ENCODE peak calls at places on chromosome 10, in seven cellular contexts. U, L, O, J, G, R and N are unnamed samples.

GRCh38 chr10:73998623-73999622 is 1.0 kb downstream of the VCL start:
- DNase-seq in U (peak; percentile 72), L (peak; percentile 84), R (peak; percentile 47), O (peak; percentile 88), J (peak; percentile 80), G (peak; percentile 91), N (peak; percentile 72)

GRCh38 chr10:93790454-93790853 is 32.7 kb downstream of the LGI1 start:
- DNase-seq in G (no peak), U (no peak), R (no peak), L (no peak), J (peak; percentile 73), O (no peak), N (peak; percentile 42)

GRCh38 chr10:95728535-95728934 is 27.4 kb upstream of the ENTPD1 start:
- DNase-seq in L (peak; percentile 54), R (no peak), J (peak; percentile 50), G (no peak), U (no peak), O (no peak), N (no peak)

GRCh38 chr10:35913628-35914027 is 271.5 kb upstream of the FZD8 start:
- DNase-seq in L (peak; percentile 53), O (no peak), J (peak; percentile 34), G (peak; percentile 78), R (no peak), U (no peak), N (no peak)

GRCh38 chr10:130352291-130352645 is 216.1 kb downstream of the GLRX3 start:
- DNase-seq in O (peak; percentile 46), G (no peak), L (no peak), U (no peak), J (no peak), R (no peak), N (no peak)

GRCh38 chr10:88979153-88979562 is 11.4 kb upstream of the FAS start:
- DNase-seq in R (no peak), L (no peak), U (no peak), J (peak; percentile 83), G (peak; percentile 98), O (peak; percentile 85), N (peak; percentile 68)

GRCh38 chr10:132102717-132103110 is 37.0 kb downstream of the JAKMIP3 start:
- DNase-seq in U (no peak), J (no peak), L (no peak), R (no peak), G (no peak), O (peak; percentile 58), N (no peak)

GRCh38 chr10:131943021-131943814 is 38.5 kb downstream of the BNIP3 start:
- DNase-seq in G (no peak), L (no peak), O (peak; percentile 36), U (peak; percentile 84), J (no peak), R (no peak), N (peak; percentile 29)

GRCh38 chr10:29846881-29847280 is 212.1 kb upstream of the SVIL start:
- DNase-seq in G (no peak), J (no peak), U (no peak), L (no peak), O (no peak), R (no peak), N (no peak)

GRCh38 chr10:121167534-121168243 is 316.5 kb downstream of the WDR11 start:
- DNase-seq in G (peak; percentile 20), O (no peak), U (no peak), R (no peak), J (no peak), L (no peak), N (no peak)

GRCh38 chr10:64036306-64036930 is 515.2 kb downstream of the REEP3 start:
- DNase-seq in L (no peak), R (no peak), U (no peak), O (no peak), G (no peak), J (peak; percentile 39), N (no peak)

GRCh38 chr10:12807096-12807755 is 194.3 kb downstream of the CCDC3 start:
- DNase-seq in R (no peak), L (no peak), G (no peak), U (no peak), J (no peak), O (no peak), N (no peak)

GRCh38 chr10:17671307-17671706 is 27.4 kb downstream of the STAM start:
- DNase-seq in L (no peak), G (peak; percentile 47), J (no peak), O (no peak), R (no peak), U (no peak), N (no peak)

GRCh38 chr10:88705951-88706350 is at the start of gene LIPK:
- DNase-seq in O (no peak), G (no peak), R (no peak), U (no peak), L (no peak), J (no peak), N (no peak)

GRCh38 chr10:3527144-3527543 is 257.9 kb downstream of the KLF6 start:
- DNase-seq in J (no peak), R (no peak), L (no peak), O (no peak), U (no peak), G (peak; percentile 85), N (no peak)

GRCh38 chr10:3528271-3528670 is 256.7 kb downstream of the KLF6 start:
- DNase-seq in J (no peak), O (no peak), R (no peak), L (no peak), U (no peak), G (no peak), N (no peak)

GRCh38 chr10:3529691-3530090 is 255.3 kb downstream of the KLF6 start:
- DNase-seq in L (no peak), R (no peak), U (no peak), O (no peak), J (no peak), G (no peak), N (no peak)

GRCh38 chr10:3527869-3528268 is 257.1 kb downstream of the KLF6 start:
- DNase-seq in R (no peak), J (peak; percentile 44), G (no peak), L (no peak), U (no peak), O (no peak), N (no peak)

DNA sequence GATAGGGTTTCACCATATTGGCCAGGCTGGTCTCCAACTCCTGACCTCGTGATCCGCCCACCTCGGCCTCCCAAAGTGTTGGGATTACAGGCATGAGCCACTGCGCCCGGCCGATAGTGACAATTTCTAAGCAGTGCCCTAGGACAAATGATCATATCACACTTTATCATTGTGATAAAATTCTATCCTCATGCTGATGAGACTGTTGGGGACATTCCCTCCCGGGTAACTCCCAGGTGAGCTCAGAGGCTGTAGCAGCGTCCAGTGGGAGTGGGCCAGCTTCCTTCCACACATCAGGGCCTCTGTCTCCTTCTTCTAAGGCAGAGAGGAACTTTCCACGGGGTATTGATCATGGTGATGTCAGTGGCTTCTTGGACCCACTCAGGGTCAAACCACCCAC is 256.2 kb downstream of the KLF6 start:
- DNase-seq in U (no peak), G (no peak), R (no peak), L (no peak), J (no peak), O (no peak), N (no peak)
- H3K4me1 ChIP-seq in U (no peaks in the 10 kb centered on the region), G (peaks cover 16% of the 10 kb centered on the region), R (peaks cover 39% of the 10 kb centered on the region), L (peaks cover 7% of the 10 kb centered on the region), J (peaks cover 49% of the 10 kb centered on the region), O (no peaks in the 10 kb centered on the region), N (no peaks in the 10 kb centered on the region)

GRCh38 chr10:112375721-112376577 is 2.0 kb downstream of the ACSL5 start:
- DNase-seq in G (peak; percentile 18), L (peak; percentile 45), J (peak; percentile 30), O (no peak), R (peak; percentile 65), U (no peak), N (no peak)

GRCh38 chr10:112374724-112375541 is 1.0 kb downstream of the ACSL5 start:
- DNase-seq in R (no peak), U (no peak), L (no peak), G (no peak), O (no peak), J (no peak), N (peak; percentile 22)

GRCh38 chr10:112379635-112380296 is 5.8 kb downstream of the ACSL5 start:
- DNase-seq in J (no peak), G (peak; percentile 25), U (no peak), L (peak; percentile 36), R (no peak), O (no peak), N (no peak)

GRCh38 chr10:112373912-112374338 is at the start of gene ACSL5:
- DNase-seq in G (no peak), R (no peak), U (no peak), L (no peak), O (no peak), J (no peak), N (no peak)

DNA sequence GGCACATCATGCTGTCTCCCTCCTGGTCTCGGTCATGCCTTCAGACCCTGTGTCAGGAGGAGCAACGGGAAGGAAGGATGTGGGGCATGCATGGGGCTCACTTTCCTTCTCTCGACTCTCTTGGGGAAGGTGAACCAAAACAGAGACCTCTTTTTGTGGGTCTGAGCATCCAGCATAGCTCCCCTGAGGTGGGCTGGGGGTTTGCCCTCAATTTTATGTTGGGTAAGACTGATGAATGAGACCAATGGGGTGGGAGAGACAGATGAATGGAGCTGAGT is 2.6 kb downstream of the ACSL5 start:
- DNase-seq in R (no peak), L (no peak), O (no peak), U (no peak), G (no peak), J (no peak), N (no peak)
- H3K4me1 ChIP-seq in R (peaks cover 36% of the 10 kb centered on the region), L (peaks cover 28% of the 10 kb centered on the region), O (no peaks in the 10 kb centered on the region), U (no peaks in the 10 kb centered on the region), G (peaks cover 11% of the 10 kb centered on the region), J (peaks cover 48% of the 10 kb centered on the region), N (no peaks in the 10 kb centered on the region)

DNA sequence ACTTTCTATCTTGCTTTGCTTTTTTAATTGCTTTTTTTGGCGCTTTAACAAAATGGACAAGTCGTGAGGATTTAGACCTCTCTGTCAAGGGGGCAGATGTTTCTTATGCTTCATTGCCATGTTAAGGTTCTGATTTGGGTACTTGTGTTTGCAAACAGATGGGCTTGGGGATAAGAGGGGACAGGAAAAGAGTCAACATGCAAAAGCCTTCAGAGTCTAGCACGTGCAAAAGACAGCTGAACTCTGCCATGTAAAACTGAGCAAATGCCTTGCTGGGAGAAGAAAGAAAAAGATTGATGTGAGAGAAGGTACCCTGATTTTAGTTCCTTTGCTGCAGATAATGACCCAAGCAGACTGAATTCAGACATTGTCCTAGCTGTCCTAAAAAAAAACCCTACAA is 173.1 kb downstream of the KIAA1217 start:
- DNase-seq in G (no peak), J (no peak), L (no peak), U (no peak), O (no peak), R (no peak), N (no peak)
- H3K4me1 ChIP-seq in G (no peaks in the 10 kb centered on the region), J (peaks cover 21% of the 10 kb centered on the region), L (no peaks in the 10 kb centered on the region), U (peaks cover 7% of the 10 kb centered on the region), O (peaks cover 3% of the 10 kb centered on the region), R (peaks cover 47% of the 10 kb centered on the region), N (peaks cover 51% of the 10 kb centered on the region)

GRCh38 chr10:98485959-98486358 is 39.2 kb upstream of the HPS1 start:
- DNase-seq in U (no peak), J (peak; percentile 11), R (no peak), G (peak; percentile 11), O (no peak), L (no peak), N (no peak)
- H3K4me1 ChIP-seq in U (no peaks in the 10 kb centered on the region), J (peaks cover 49% of the 10 kb centered on the region), R (no peaks in the 10 kb centered on the region), G (peaks cover 2% of the 10 kb centered on the region), O (no peaks in the 10 kb centered on the region), L (no peaks in the 10 kb centered on the region), N (no peaks in the 10 kb centered on the region)

GRCh38 chr10:1050555-1050954 is 1.6 kb upstream of the IDI1 start:
- DNase-seq in R (no peak), J (no peak), L (no peak), G (no peak), U (no peak), O (no peak), N (no peak)
- H3K4me1 ChIP-seq in R (peaks cover 78% of the 10 kb centered on the region), J (peaks cover 36% of the 10 kb centered on the region), L (peaks cover 33% of the 10 kb centered on the region), G (peaks cover 7% of the 10 kb centered on the region), U (peaks cover 29% of the 10 kb centered on the region), O (peaks cover 2% of the 10 kb centered on the region), N (peaks cover 28% of the 10 kb centered on the region)